ENCODE peak calls at places on chromosomes 11 and 22, in eight cellular contexts. D is CD4-positive, alpha-beta memory T cell; U is pancreas; Y is cardiac muscle cell; X is CD4-positive, alpha-beta T cell; M is SJCRH30; S is GM12878; C is tibial artery. A is an unnamed sample. For H3K9me3, the result is how much of the 10 kb centered on the place peaks cover.

GRCh38 chr11:27310710-27311109 is 52.3 kb downstream of the CCDC34 start:
- DNase-seq in X (no peak), D (no peak), Y (no peak), C (no peak), M (no peak), U (no peak), S (no peak), A (no peak)

GRCh38 chr11:94500181-94500580 is 6.4 kb downstream of the ANKRD49 start:
- DNase-seq in C (no peak), Y (no peak), X (no peak), D (no peak), U (no peak), M (no peak), S (no peak), A (no peak)

GRCh38 chr22:26367402-26368245 is 61.4 kb upstream of the ASPHD2 start:
- DNase-seq in S (no peak), C (no peak), Y (peak), M (peak), X (peak), D (peak), U (no peak), A (peak)

GRCh38 chr22:44574581-44575343 is 76.7 kb upstream of the RTL6 start:
- DNase-seq in D (no peak), C (no peak), X (no peak), Y (peak), U (no peak), S (no peak), M (no peak), A (no peak)

GRCh38 chr11:57321996-57322880 is 2.5 kb downstream of the TNKS1BP1 start:
- DNase-seq in X (no peak), M (peak), S (no peak), U (peak), Y (peak), C (peak), D (no peak), A (no peak)

GRCh38 chr11:76577199-76577920 is 93.2 kb downstream of the LRRC32 start:
- DNase-seq in U (peak), X (no peak), D (no peak), C (no peak), M (peak), S (no peak), Y (peak), A (no peak)

GRCh38 chr11:113014731-113015455 is 53.7 kb downstream of the NCAM1 start:
- DNase-seq in U (no peak), X (no peak), Y (peak), D (no peak), S (no peak), M (peak), C (no peak), A (no peak)

GRCh38 chr22:40856513-40857308 is at the start of the genes ST13 and XPNPEP3:
- DNase-seq in S (peak), C (peak), U (peak), M (peak), Y (peak), X (peak), D (peak), A (peak)

GRCh38 chr11:62671604-62672528 is at the start of the genes LBHD1 and UQCC3:
- DNase-seq in U (peak), M (peak), S (no peak), Y (peak), X (peak), D (peak), C (peak), A (peak)

GRCh38 chr22:36021649-36022048 is 7.0 kb downstream of the RBFOX2 start:
- DNase-seq in M (peak), Y (no peak), C (no peak), D (no peak), S (no peak), U (no peak), X (no peak), A (no peak)

GRCh38 chr11:119891392-119891791 is 162.4 kb upstream of the NECTIN1 start:
- DNase-seq in D (no peak), U (no peak), Y (peak), X (no peak), C (no peak), S (no peak), M (no peak), A (no peak)

GRCh38 chr22:46473021-46473779 is 64.2 kb downstream of the CELSR1 start:
- DNase-seq in Y (no peak), S (no peak), M (no peak), D (no peak), C (no peak), X (no peak), U (peak), A (no peak)

GRCh38 chr11:76773921-76774361 is 9.2 kb upstream of the TSKU start:
- DNase-seq in S (no peak), X (no peak), M (peak), D (no peak), U (peak), C (peak), Y (no peak), A (no peak)

GRCh38 chr11:116901211-116901610 is 63.8 kb upstream of the APOA1 start:
- DNase-seq in D (no peak), S (no peak), X (no peak), Y (peak), M (peak), C (no peak), U (no peak), A (no peak)

GRCh38 chr22:47568700-47569099 is 806.2 kb downstream of the TBC1D22A start:
- DNase-seq in Y (no peak), C (no peak), D (no peak), U (no peak), X (no peak), S (no peak), M (no peak), A (no peak)

GRCh38 chr22:47567126-47567730 is 804.8 kb downstream of the TBC1D22A start:
- DNase-seq in X (no peak), Y (no peak), C (peak), U (no peak), D (no peak), S (no peak), M (no peak), A (no peak)

GRCh38 chr22:47569389-47570299 is 807.2 kb downstream of the TBC1D22A start:
- DNase-seq in C (peak), M (no peak), Y (no peak), S (no peak), D (no peak), X (no peak), U (no peak), A (no peak)

GRCh38 chr22:47565607-47566006 is 803.2 kb downstream of the TBC1D22A start:
- DNase-seq in S (no peak), D (no peak), C (no peak), X (no peak), M (no peak), Y (no peak), U (no peak), A (no peak)

GRCh38 chr22:47567741-47568140 is 805.3 kb downstream of the TBC1D22A start:
- DNase-seq in X (no peak), Y (no peak), D (no peak), C (no peak), U (no peak), M (no peak), S (no peak), A (no peak)
- H3K9me3 ChIP-seq in X (under half), Y (under half), D (under half), C (under half), U (under half), M (under half), S (under half), A (under half)

GRCh38 chr11:133547808-133548494 is 15.7 kb upstream of the OPCML start:
- DNase-seq in X (no peak), S (no peak), D (no peak), Y (no peak), C (no peak), U (no peak), M (no peak), A (no peak)
- H3K9me3 ChIP-seq in X (under half), S (under half), D (under half), Y (under half), C (under half), U (under half), M (under half), A (under half)

GRCh38 chr11:108206171-108206570 is 16.3 kb downstream of the NPAT start:
- DNase-seq in X (no peak), Y (no peak), D (no peak), S (no peak), M (no peak), U (no peak), C (no peak), A (no peak)
- H3K9me3 ChIP-seq in X (under half), Y (under half), D (under half), S (half or more), M (under half), U (under half), C (under half), A (under half)

GRCh38 chr11:73939096-73939495 is 11.7 kb upstream of the DNAJB13 start:
- DNase-seq in S (no peak), M (no peak), D (no peak), X (no peak), U (no peak), C (no peak), Y (no peak), A (no peak)
- H3K9me3 ChIP-seq in S (under half), M (under half), D (under half), X (under half), U (under half), C (under half), Y (under half), A (under half)